ENCODE peak calls at places on chromosomes 13 and 19, in eight cellular contexts. One of them, this sample, is unnamed.

GRCh38 chr19:15702590-15702930 is 25.3 kb upstream of the OR10H2 start:
- DNase-seq in activated T-cell treated with anti-CD3 and anti-CD28 coated beads, Interleukin-2, amount 50 U/mL, for 1 hour: no peak
- DNase-seq in EL: peak
- DNase-seq in foreskin keratinocyte: peak
- DNase-seq in AG10803: peak
- DNase-seq in anterior cingulate cortex: no peak
- DNase-seq in stimulated activated CD8-positive, alpha-beta memory T cell treated with anti-CD3 and anti-CD28 coated beads, Interleukin-7, amount 100 ng/mL, for 1 hour: no peak
- DNase-seq in nephron progenitor cell: no peak
- DNase-seq in this sample: peak

GRCh38 chr19:15107056-15108010 is at the start of gene SYDE1:
- DNase-seq in activated T-cell treated with anti-CD3 and anti-CD28 coated beads, Interleukin-2, amount 50 U/mL, for 1 hour: no peak
- DNase-seq in EL: peak
- DNase-seq in foreskin keratinocyte: no peak
- DNase-seq in AG10803: peak
- DNase-seq in anterior cingulate cortex: no peak
- DNase-seq in stimulated activated CD8-positive, alpha-beta memory T cell treated with anti-CD3 and anti-CD28 coated beads, Interleukin-7, amount 100 ng/mL, for 1 hour: no peak
- DNase-seq in nephron progenitor cell: peak
- DNase-seq in this sample: peak

GRCh38 chr13:43005460-43006236 is 13.6 kb upstream of the EPSTI1 start:
- DNase-seq in activated T-cell treated with anti-CD3 and anti-CD28 coated beads, Interleukin-2, amount 50 U/mL, for 1 hour: no peak
- DNase-seq in EL: peak
- DNase-seq in foreskin keratinocyte: no peak
- DNase-seq in AG10803: peak
- DNase-seq in anterior cingulate cortex: no peak
- DNase-seq in stimulated activated CD8-positive, alpha-beta memory T cell treated with anti-CD3 and anti-CD28 coated beads, Interleukin-7, amount 100 ng/mL, for 1 hour: no peak
- DNase-seq in nephron progenitor cell: no peak
- DNase-seq in this sample: no peak

GRCh38 chr13:27919299-27919933 is 384 bp upstream of the PDX1 start:
- DNase-seq in activated T-cell treated with anti-CD3 and anti-CD28 coated beads, Interleukin-2, amount 50 U/mL, for 1 hour: no peak
- DNase-seq in EL: no peak
- DNase-seq in foreskin keratinocyte: no peak
- DNase-seq in AG10803: no peak
- DNase-seq in anterior cingulate cortex: no peak
- DNase-seq in stimulated activated CD8-positive, alpha-beta memory T cell treated with anti-CD3 and anti-CD28 coated beads, Interleukin-7, amount 100 ng/mL, for 1 hour: no peak
- DNase-seq in nephron progenitor cell: no peak
- DNase-seq in this sample: no peak

GRCh38 chr13:108214511-108215383 is 589 bp downstream of the LIG4 start:
- DNase-seq in activated T-cell treated with anti-CD3 and anti-CD28 coated beads, Interleukin-2, amount 50 U/mL, for 1 hour: no peak
- DNase-seq in EL: no peak
- DNase-seq in foreskin keratinocyte: no peak
- DNase-seq in AG10803: no peak
- DNase-seq in anterior cingulate cortex: no peak
- DNase-seq in stimulated activated CD8-positive, alpha-beta memory T cell treated with anti-CD3 and anti-CD28 coated beads, Interleukin-7, amount 100 ng/mL, for 1 hour: no peak
- DNase-seq in nephron progenitor cell: peak
- DNase-seq in this sample: no peak

GRCh38 chr19:1851581-1852293 is 3.5 kb upstream of the REXO1 start:
- DNase-seq in activated T-cell treated with anti-CD3 and anti-CD28 coated beads, Interleukin-2, amount 50 U/mL, for 1 hour: peak
- DNase-seq in EL: no peak
- DNase-seq in foreskin keratinocyte: no peak
- DNase-seq in AG10803: no peak
- DNase-seq in anterior cingulate cortex: no peak
- DNase-seq in stimulated activated CD8-positive, alpha-beta memory T cell treated with anti-CD3 and anti-CD28 coated beads, Interleukin-7, amount 100 ng/mL, for 1 hour: no peak
- DNase-seq in nephron progenitor cell: no peak
- DNase-seq in this sample: no peak

GRCh38 chr19:8592231-8593009 is 15.2 kb upstream of the MYO1F start:
- DNase-seq in activated T-cell treated with anti-CD3 and anti-CD28 coated beads, Interleukin-2, amount 50 U/mL, for 1 hour: peak
- DNase-seq in EL: peak
- DNase-seq in foreskin keratinocyte: no peak
- DNase-seq in AG10803: peak
- DNase-seq in anterior cingulate cortex: peak
- DNase-seq in stimulated activated CD8-positive, alpha-beta memory T cell treated with anti-CD3 and anti-CD28 coated beads, Interleukin-7, amount 100 ng/mL, for 1 hour: peak
- DNase-seq in nephron progenitor cell: peak
- DNase-seq in this sample: peak

GRCh38 chr13:26616126-26616525 is 58.6 kb downstream of the WASF3 start:
- DNase-seq in activated T-cell treated with anti-CD3 and anti-CD28 coated beads, Interleukin-2, amount 50 U/mL, for 1 hour: no peak
- DNase-seq in EL: peak
- DNase-seq in foreskin keratinocyte: peak
- DNase-seq in AG10803: peak
- DNase-seq in anterior cingulate cortex: no peak
- DNase-seq in stimulated activated CD8-positive, alpha-beta memory T cell treated with anti-CD3 and anti-CD28 coated beads, Interleukin-7, amount 100 ng/mL, for 1 hour: no peak
- DNase-seq in nephron progenitor cell: no peak
- DNase-seq in this sample: no peak

GRCh38 chr19:54041969-54042606 is 21.6 kb downstream of the VSTM1 start:
- DNase-seq in activated T-cell treated with anti-CD3 and anti-CD28 coated beads, Interleukin-2, amount 50 U/mL, for 1 hour: no peak
- DNase-seq in EL: no peak
- DNase-seq in foreskin keratinocyte: no peak
- DNase-seq in AG10803: no peak
- DNase-seq in anterior cingulate cortex: no peak
- DNase-seq in stimulated activated CD8-positive, alpha-beta memory T cell treated with anti-CD3 and anti-CD28 coated beads, Interleukin-7, amount 100 ng/mL, for 1 hour: no peak
- DNase-seq in nephron progenitor cell: no peak
- DNase-seq in this sample: no peak

GRCh38 chr13:103960011-103960410 is 893.8 kb upstream of the SLC10A2 start:
- DNase-seq in activated T-cell treated with anti-CD3 and anti-CD28 coated beads, Interleukin-2, amount 50 U/mL, for 1 hour: no peak
- DNase-seq in EL: no peak
- DNase-seq in foreskin keratinocyte: no peak
- DNase-seq in AG10803: no peak
- DNase-seq in anterior cingulate cortex: no peak
- DNase-seq in stimulated activated CD8-positive, alpha-beta memory T cell treated with anti-CD3 and anti-CD28 coated beads, Interleukin-7, amount 100 ng/mL, for 1 hour: no peak
- DNase-seq in nephron progenitor cell: no peak
- DNase-seq in this sample: no peak

GRCh38 chr13:99214232-99214631 is 13.6 kb downstream of the UBAC2 start:
- DNase-seq in activated T-cell treated with anti-CD3 and anti-CD28 coated beads, Interleukin-2, amount 50 U/mL, for 1 hour: peak
- DNase-seq in EL: no peak
- DNase-seq in foreskin keratinocyte: peak
- DNase-seq in AG10803: no peak
- DNase-seq in anterior cingulate cortex: no peak
- DNase-seq in stimulated activated CD8-positive, alpha-beta memory T cell treated with anti-CD3 and anti-CD28 coated beads, Interleukin-7, amount 100 ng/mL, for 1 hour: no peak
- DNase-seq in nephron progenitor cell: no peak
- DNase-seq in this sample: no peak

GRCh38 chr19:768424-768823 is 17.5 kb downstream of the MISP start:
- DNase-seq in activated T-cell treated with anti-CD3 and anti-CD28 coated beads, Interleukin-2, amount 50 U/mL, for 1 hour: no peak
- DNase-seq in EL: peak
- DNase-seq in foreskin keratinocyte: no peak
- DNase-seq in AG10803: peak
- DNase-seq in anterior cingulate cortex: no peak
- DNase-seq in stimulated activated CD8-positive, alpha-beta memory T cell treated with anti-CD3 and anti-CD28 coated beads, Interleukin-7, amount 100 ng/mL, for 1 hour: no peak
- DNase-seq in nephron progenitor cell: no peak
- DNase-seq in this sample: no peak

GRCh38 chr13:107734891-107735620 is 480.3 kb downstream of the LIG4 start:
- DNase-seq in activated T-cell treated with anti-CD3 and anti-CD28 coated beads, Interleukin-2, amount 50 U/mL, for 1 hour: no peak
- DNase-seq in EL: no peak
- DNase-seq in foreskin keratinocyte: no peak
- DNase-seq in AG10803: no peak
- DNase-seq in anterior cingulate cortex: no peak
- DNase-seq in stimulated activated CD8-positive, alpha-beta memory T cell treated with anti-CD3 and anti-CD28 coated beads, Interleukin-7, amount 100 ng/mL, for 1 hour: no peak
- DNase-seq in nephron progenitor cell: no peak
- DNase-seq in this sample: no peak

GRCh38 chr19:5567360-5567970 is at the start of gene TINCR:
- DNase-seq in activated T-cell treated with anti-CD3 and anti-CD28 coated beads, Interleukin-2, amount 50 U/mL, for 1 hour: no peak
- DNase-seq in EL: no peak
- DNase-seq in foreskin keratinocyte: no peak
- DNase-seq in AG10803: no peak
- DNase-seq in anterior cingulate cortex: no peak
- DNase-seq in stimulated activated CD8-positive, alpha-beta memory T cell treated with anti-CD3 and anti-CD28 coated beads, Interleukin-7, amount 100 ng/mL, for 1 hour: no peak
- DNase-seq in nephron progenitor cell: peak
- DNase-seq in this sample: no peak

GRCh38 chr19:461664-462551 is 1.1 kb upstream of the SHC2 start:
- DNase-seq in activated T-cell treated with anti-CD3 and anti-CD28 coated beads, Interleukin-2, amount 50 U/mL, for 1 hour: peak
- DNase-seq in EL: no peak
- DNase-seq in foreskin keratinocyte: no peak
- DNase-seq in AG10803: no peak
- DNase-seq in anterior cingulate cortex: no peak
- DNase-seq in stimulated activated CD8-positive, alpha-beta memory T cell treated with anti-CD3 and anti-CD28 coated beads, Interleukin-7, amount 100 ng/mL, for 1 hour: no peak
- DNase-seq in nephron progenitor cell: peak
- DNase-seq in this sample: no peak

GRCh38 chr13:26941345-26942174 is 181.0 kb upstream of the GPR12 start:
- DNase-seq in activated T-cell treated with anti-CD3 and anti-CD28 coated beads, Interleukin-2, amount 50 U/mL, for 1 hour: no peak
- DNase-seq in EL: peak
- DNase-seq in foreskin keratinocyte: peak
- DNase-seq in AG10803: peak
- DNase-seq in anterior cingulate cortex: no peak
- DNase-seq in stimulated activated CD8-positive, alpha-beta memory T cell treated with anti-CD3 and anti-CD28 coated beads, Interleukin-7, amount 100 ng/mL, for 1 hour: no peak
- DNase-seq in nephron progenitor cell: no peak
- DNase-seq in this sample: no peak

GRCh38 chr13:51588406-51588949 is 4.2 kb downstream of the WDFY2 start:
- DNase-seq in activated T-cell treated with anti-CD3 and anti-CD28 coated beads, Interleukin-2, amount 50 U/mL, for 1 hour: no peak
- DNase-seq in EL: no peak
- DNase-seq in foreskin keratinocyte: no peak
- DNase-seq in AG10803: no peak
- DNase-seq in anterior cingulate cortex: no peak
- DNase-seq in stimulated activated CD8-positive, alpha-beta memory T cell treated with anti-CD3 and anti-CD28 coated beads, Interleukin-7, amount 100 ng/mL, for 1 hour: no peak
- DNase-seq in nephron progenitor cell: no peak
- DNase-seq in this sample: no peak

GRCh38 chr19:5580116-5580515 is 12.4 kb upstream of the TINCR start:
- DNase-seq in activated T-cell treated with anti-CD3 and anti-CD28 coated beads, Interleukin-2, amount 50 U/mL, for 1 hour: no peak
- DNase-seq in EL: no peak
- DNase-seq in foreskin keratinocyte: no peak
- DNase-seq in AG10803: no peak
- DNase-seq in anterior cingulate cortex: no peak
- DNase-seq in stimulated activated CD8-positive, alpha-beta memory T cell treated with anti-CD3 and anti-CD28 coated beads, Interleukin-7, amount 100 ng/mL, for 1 hour: no peak
- DNase-seq in nephron progenitor cell: no peak
- DNase-seq in this sample: no peak

GRCh38 chr13:113837554-113838355 is 26.1 kb downstream of the GAS6 start:
- DNase-seq in activated T-cell treated with anti-CD3 and anti-CD28 coated beads, Interleukin-2, amount 50 U/mL, for 1 hour: no peak
- DNase-seq in EL: peak
- DNase-seq in foreskin keratinocyte: peak
- DNase-seq in AG10803: peak
- DNase-seq in anterior cingulate cortex: peak
- DNase-seq in stimulated activated CD8-positive, alpha-beta memory T cell treated with anti-CD3 and anti-CD28 coated beads, Interleukin-7, amount 100 ng/mL, for 1 hour: no peak
- DNase-seq in nephron progenitor cell: no peak
- DNase-seq in this sample: peak

GRCh38 chr13:83498486-83499190 is 383.6 kb downstream of the SLITRK1 start:
- DNase-seq in activated T-cell treated with anti-CD3 and anti-CD28 coated beads, Interleukin-2, amount 50 U/mL, for 1 hour: no peak
- DNase-seq in EL: peak
- DNase-seq in foreskin keratinocyte: peak
- DNase-seq in AG10803: peak
- DNase-seq in anterior cingulate cortex: no peak
- DNase-seq in stimulated activated CD8-positive, alpha-beta memory T cell treated with anti-CD3 and anti-CD28 coated beads, Interleukin-7, amount 100 ng/mL, for 1 hour: no peak
- DNase-seq in nephron progenitor cell: no peak
- DNase-seq in this sample: no peak

GRCh38 chr13:44191504-44192171 is 182.0 kb upstream of the SERP2 start:
- DNase-seq in activated T-cell treated with anti-CD3 and anti-CD28 coated beads, Interleukin-2, amount 50 U/mL, for 1 hour: peak
- DNase-seq in EL: peak
- DNase-seq in foreskin keratinocyte: no peak
- DNase-seq in AG10803: peak
- DNase-seq in anterior cingulate cortex: no peak
- DNase-seq in stimulated activated CD8-positive, alpha-beta memory T cell treated with anti-CD3 and anti-CD28 coated beads, Interleukin-7, amount 100 ng/mL, for 1 hour: no peak
- DNase-seq in nephron progenitor cell: peak
- DNase-seq in this sample: no peak

GRCh38 chr13:102800145-102801041 is 1.5 kb downstream of the BIVM start:
- DNase-seq in activated T-cell treated with anti-CD3 and anti-CD28 coated beads, Interleukin-2, amount 50 U/mL, for 1 hour: peak
- DNase-seq in EL: peak
- DNase-seq in foreskin keratinocyte: peak
- DNase-seq in AG10803: peak
- DNase-seq in anterior cingulate cortex: no peak
- DNase-seq in stimulated activated CD8-positive, alpha-beta memory T cell treated with anti-CD3 and anti-CD28 coated beads, Interleukin-7, amount 100 ng/mL, for 1 hour: peak
- DNase-seq in nephron progenitor cell: peak
- DNase-seq in this sample: peak

GRCh38 chr13:33311040-33311439 is 25.5 kb upstream of the STARD13 start:
- DNase-seq in activated T-cell treated with anti-CD3 and anti-CD28 coated beads, Interleukin-2, amount 50 U/mL, for 1 hour: no peak
- DNase-seq in EL: no peak
- DNase-seq in foreskin keratinocyte: no peak
- DNase-seq in AG10803: no peak
- DNase-seq in anterior cingulate cortex: no peak
- DNase-seq in stimulated activated CD8-positive, alpha-beta memory T cell treated with anti-CD3 and anti-CD28 coated beads, Interleukin-7, amount 100 ng/mL, for 1 hour: no peak
- DNase-seq in nephron progenitor cell: no peak
- DNase-seq in this sample: no peak

GRCh38 chr13:50677687-50678463 is 165.6 kb downstream of the DLEU7 start:
- DNase-seq in activated T-cell treated with anti-CD3 and anti-CD28 coated beads, Interleukin-2, amount 50 U/mL, for 1 hour: no peak
- DNase-seq in EL: peak
- DNase-seq in foreskin keratinocyte: no peak
- DNase-seq in AG10803: peak
- DNase-seq in anterior cingulate cortex: no peak
- DNase-seq in stimulated activated CD8-positive, alpha-beta memory T cell treated with anti-CD3 and anti-CD28 coated beads, Interleukin-7, amount 100 ng/mL, for 1 hour: no peak
- DNase-seq in nephron progenitor cell: no peak
- DNase-seq in this sample: no peak

GRCh38 chr19:6752257-6753177 is 13.0 kb downstream of the TRIP10 start:
- DNase-seq in activated T-cell treated with anti-CD3 and anti-CD28 coated beads, Interleukin-2, amount 50 U/mL, for 1 hour: no peak
- DNase-seq in EL: no peak
- DNase-seq in foreskin keratinocyte: no peak
- DNase-seq in AG10803: no peak
- DNase-seq in anterior cingulate cortex: no peak
- DNase-seq in stimulated activated CD8-positive, alpha-beta memory T cell treated with anti-CD3 and anti-CD28 coated beads, Interleukin-7, amount 100 ng/mL, for 1 hour: no peak
- DNase-seq in nephron progenitor cell: peak
- DNase-seq in this sample: no peak

GRCh38 chr13:47437411-47437810 is 540.6 kb upstream of the HTR2A start:
- DNase-seq in activated T-cell treated with anti-CD3 and anti-CD28 coated beads, Interleukin-2, amount 50 U/mL, for 1 hour: no peak
- DNase-seq in EL: peak
- DNase-seq in foreskin keratinocyte: no peak
- DNase-seq in AG10803: peak
- DNase-seq in anterior cingulate cortex: no peak
- DNase-seq in stimulated activated CD8-positive, alpha-beta memory T cell treated with anti-CD3 and anti-CD28 coated beads, Interleukin-7, amount 100 ng/mL, for 1 hour: no peak
- DNase-seq in nephron progenitor cell: no peak
- DNase-seq in this sample: no peak

GRCh38 chr13:46523972-46524737 is 28.8 kb upstream of the LRCH1 start:
- DNase-seq in activated T-cell treated with anti-CD3 and anti-CD28 coated beads, Interleukin-2, amount 50 U/mL, for 1 hour: no peak
- DNase-seq in EL: no peak
- DNase-seq in foreskin keratinocyte: no peak
- DNase-seq in AG10803: peak
- DNase-seq in anterior cingulate cortex: no peak
- DNase-seq in stimulated activated CD8-positive, alpha-beta memory T cell treated with anti-CD3 and anti-CD28 coated beads, Interleukin-7, amount 100 ng/mL, for 1 hour: no peak
- DNase-seq in nephron progenitor cell: no peak
- DNase-seq in this sample: no peak

GRCh38 chr19:34960103-34960805 is 3.8 kb downstream of the ZNF792 start:
- DNase-seq in activated T-cell treated with anti-CD3 and anti-CD28 coated beads, Interleukin-2, amount 50 U/mL, for 1 hour: no peak
- DNase-seq in EL: peak
- DNase-seq in foreskin keratinocyte: no peak
- DNase-seq in AG10803: peak
- DNase-seq in anterior cingulate cortex: no peak
- DNase-seq in stimulated activated CD8-positive, alpha-beta memory T cell treated with anti-CD3 and anti-CD28 coated beads, Interleukin-7, amount 100 ng/mL, for 1 hour: no peak
- DNase-seq in nephron progenitor cell: no peak
- DNase-seq in this sample: no peak

GRCh38 chr13:76993021-76993420 is 1.1 kb downstream of the CLN5 start:
- DNase-seq in activated T-cell treated with anti-CD3 and anti-CD28 coated beads, Interleukin-2, amount 50 U/mL, for 1 hour: no peak
- DNase-seq in EL: peak
- DNase-seq in foreskin keratinocyte: no peak
- DNase-seq in AG10803: peak
- DNase-seq in anterior cingulate cortex: no peak
- DNase-seq in stimulated activated CD8-positive, alpha-beta memory T cell treated with anti-CD3 and anti-CD28 coated beads, Interleukin-7, amount 100 ng/mL, for 1 hour: no peak
- DNase-seq in nephron progenitor cell: no peak
- DNase-seq in this sample: no peak

GRCh38 chr19:37127999-37128820 is 44.3 kb downstream of the ZNF585A start:
- DNase-seq in activated T-cell treated with anti-CD3 and anti-CD28 coated beads, Interleukin-2, amount 50 U/mL, for 1 hour: no peak
- DNase-seq in EL: no peak
- DNase-seq in foreskin keratinocyte: no peak
- DNase-seq in AG10803: no peak
- DNase-seq in anterior cingulate cortex: no peak
- DNase-seq in stimulated activated CD8-positive, alpha-beta memory T cell treated with anti-CD3 and anti-CD28 coated beads, Interleukin-7, amount 100 ng/mL, for 1 hour: no peak
- DNase-seq in nephron progenitor cell: no peak
- DNase-seq in this sample: no peak

GRCh38 chr19:10419200-10419645 is 1.1 kb upstream of the PDE4A start:
- DNase-seq in activated T-cell treated with anti-CD3 and anti-CD28 coated beads, Interleukin-2, amount 50 U/mL, for 1 hour: no peak
- DNase-seq in EL: no peak
- DNase-seq in foreskin keratinocyte: no peak
- DNase-seq in AG10803: no peak
- DNase-seq in anterior cingulate cortex: no peak
- DNase-seq in stimulated activated CD8-positive, alpha-beta memory T cell treated with anti-CD3 and anti-CD28 coated beads, Interleukin-7, amount 100 ng/mL, for 1 hour: no peak
- DNase-seq in nephron progenitor cell: peak
- DNase-seq in this sample: no peak

This sample was measured in left lung.